ENCODE peak calls at places on chromosomes 16 and 17, in ten cellular contexts. O is stimulated activated naive CD8-positive, alpha-beta T cell treated with anti-CD3 and anti-CD28 coated beads, Interleukin-15, amount 100 ng/mL, for 72 hours; J is adipocyte; S is cardiac fibroblast; T is AG08395; B is activated CD4-positive, alpha-beta T cell treated with anti-CD3 and anti-CD28 coated beads, Interleukin-2, amount 50 U/mL, for 48 hours; Y is Calu3; H is stimulated activated CD4-positive, alpha-beta T cell treated with anti-CD3 and anti-CD28 coated beads, Interleukin-1b, Interleukin-23, amount 100 ng/mL, for 24 hours; D is HCEC 1CT; I is iris pigment epithelial cell. Q is an unnamed sample.

GRCh38 chr17:82781894-82782274 is 30.0 kb downstream of the TBCD start:
- DNase-seq in S (peak), J (peak), B (peak), H (peak), I (peak), Y (peak), T (peak), D (peak), O (peak), Q (peak)

GRCh38 chr16:89706446-89707260 is 5.1 kb upstream of the SPATA2L start:
- DNase-seq in H (no peak), B (no peak), T (no peak), J (no peak), O (no peak), S (no peak), I (no peak), D (no peak), Y (no peak), Q (no peak)

GRCh38 chr17:17075037-17075755 is 32.9 kb downstream of the MPRIP start:
- DNase-seq in H (no peak), Y (no peak), B (no peak), I (peak), J (peak), O (no peak), D (peak), T (peak), S (peak), Q (no peak)

GRCh38 chr16:88798772-88799455 is 4.7 kb upstream of the CDT1 start:
- DNase-seq in H (no peak), S (no peak), Y (no peak), B (no peak), D (no peak), J (no peak), O (no peak), I (no peak), T (no peak), Q (no peak)

GRCh38 chr16:2473999-2474876 is 689 bp upstream of the TBC1D24 start:
- DNase-seq in I (peak), Y (peak), H (no peak), O (peak), B (peak), T (no peak), J (peak), D (peak), S (peak), Q (no peak)

GRCh38 chr16:25108054-25108453 is 3.5 kb upstream of the LCMT1 start:
- DNase-seq in S (no peak), O (peak), T (no peak), B (peak), H (no peak), Y (peak), D (no peak), J (no peak), I (no peak), Q (no peak)

GRCh38 chr17:8991514-8992285 is 26.2 kb upstream of the PIK3R5 start:
- DNase-seq in O (peak), B (peak), D (peak), S (peak), Y (peak), H (peak), I (peak), J (peak), T (peak), Q (peak)

GRCh38 chr17:8965394-8966168 is at the start of gene PIK3R5:
- DNase-seq in O (peak), J (no peak), S (no peak), T (no peak), I (no peak), B (peak), D (no peak), Y (no peak), H (peak), Q (no peak)

GRCh38 chr17:81241648-81242420 is 2.7 kb downstream of the NDUFAF8 start:
- DNase-seq in S (peak), O (peak), B (peak), J (peak), Y (peak), T (peak), I (no peak), H (peak), D (peak), Q (no peak)

GRCh38 chr16:82865412-82865811 is 238.6 kb downstream of the CDH13 start:
- DNase-seq in I (no peak), H (no peak), B (no peak), T (no peak), O (no peak), S (no peak), Y (no peak), J (no peak), D (no peak), Q (no peak)

GRCh38 chr16:78045865-78046581 is 23.7 kb downstream of the CLEC3A start:
- DNase-seq in H (no peak), Y (no peak), S (peak), D (no peak), J (peak), B (peak), T (peak), O (peak), I (peak), Q (peak)

GRCh38 chr17:35416659-35417058 is 15.6 kb downstream of the SLFN12 start:
- DNase-seq in S (no peak), O (no peak), J (no peak), D (no peak), T (no peak), Y (no peak), B (no peak), H (no peak), I (no peak), Q (no peak)

GRCh38 chr16:87607223-87607622 is 4.9 kb downstream of the JPH3 start:
- DNase-seq in D (no peak), T (no peak), S (no peak), I (no peak), B (no peak), Y (no peak), H (no peak), O (no peak), J (no peak), Q (no peak)

GRCh38 chr16:17847234-17847795 is 376.6 kb upstream of the XYLT1 start:
- DNase-seq in I (no peak), S (no peak), H (no peak), J (no peak), Y (no peak), O (no peak), B (no peak), D (no peak), T (no peak), Q (no peak)

GRCh38 chr17:71118039-71118438 is 948.7 kb downstream of the KCNJ2 start:
- DNase-seq in Y (peak), O (no peak), S (no peak), J (peak), B (no peak), H (no peak), T (peak), D (no peak), I (peak), Q (peak)

GRCh38 chr17:71325117-71325516 is 795.7 kb upstream of the SOX9 start:
- DNase-seq in T (no peak), J (no peak), S (no peak), O (no peak), D (no peak), H (no peak), I (no peak), B (no peak), Y (no peak), Q (no peak)

GRCh38 chr17:5584383-5584951 is at the start of gene NLRP1:
- DNase-seq in B (peak), H (peak), J (peak), S (peak), T (peak), Y (peak), I (peak), D (peak), O (peak), Q (peak)

GRCh38 chr17:76132574-76133338 is 8.3 kb downstream of the FOXJ1 start:
- DNase-seq in D (no peak), S (no peak), T (no peak), B (no peak), H (no peak), O (no peak), Y (peak), I (no peak), J (no peak), Q (peak)

GRCh38 chr16:27314161-27314723 is 468 bp downstream of the IL4R start:
- DNase-seq in O (peak), S (peak), T (peak), Y (peak), H (peak), I (peak), D (peak), J (peak), B (peak), Q (peak)

GRCh38 chr17:43940630-43941029 is 1.6 kb downstream of the PPY start:
- DNase-seq in S (peak), D (peak), J (peak), I (peak), B (no peak), O (no peak), T (peak), Y (peak), H (no peak), Q (peak)

GRCh38 chr17:80259642-80260535 is 763 bp upstream of the RNF213 start:
- DNase-seq in H (peak), J (peak), B (peak), I (peak), D (peak), O (peak), Y (peak), T (peak), S (peak), Q (peak)

GRCh38 chr16:57667526-57668258 is 414 bp upstream of the ADGRG3 start:
- DNase-seq in S (no peak), J (no peak), H (no peak), D (peak), T (no peak), Y (peak), I (peak), O (no peak), B (no peak), Q (no peak)

GRCh38 chr16:29996773-29997250 is 771 bp downstream of the INO80E start:
- DNase-seq in J (no peak), H (no peak), O (no peak), I (no peak), B (no peak), Y (no peak), T (no peak), S (no peak), D (no peak), Q (no peak)

Q was measured in kidney glomerular epithelial cell.